ENCODE peak calls at places on chromosomes 5 and 9, in six cellular contexts. D is fibroblast of pulmonary artery; B is NCI-H460; H is HFFc6; O is transverse colon; X is activated T-cell treated with anti-CD3 and anti-CD28 coated beads, Interleukin-2, amount 50 U/mL, for 48 hours. T is an unnamed sample.

GRCh38 chr9:95641591-95641990 is 124.8 kb upstream of the PTCH1 start:
- DNase-seq in O (no peak), D (peak; percentile 6), H (no peak), B (no peak), X (no peak), T (no peak)

GRCh38 chr5:14739538-14739937 is 75.0 kb downstream of the OTULIN start:
- DNase-seq in D (peak; percentile 60), O (no peak), B (no peak), X (no peak), H (peak; percentile 73), T (no peak)

GRCh38 chr9:17018001-17018491 is 116.8 kb upstream of the CNTLN start:
- DNase-seq in D (peak; percentile 16), H (peak; percentile 88), X (no peak), O (no peak), B (no peak), T (no peak)

GRCh38 chr5:124760608-124761390 is 14.4 kb upstream of the ZNF608 start:
- DNase-seq in X (no peak), O (no peak), D (no peak), B (no peak), H (no peak), T (no peak)

GRCh38 chr5:80408976-80409926 is 1.4 kb downstream of the ZFYVE16 start:
- DNase-seq in B (peak; percentile 8), O (no peak), H (no peak), X (no peak), D (peak; percentile 26), T (no peak)

GRCh38 chr5:172886974-172887491 is 53.0 kb downstream of the ERGIC1 start:
- DNase-seq in H (peak; percentile 95), D (peak; percentile 99), B (peak; percentile 46), X (no peak), O (peak; percentile 53), T (no peak)

GRCh38 chr9:126494746-126495145 is 119.0 kb upstream of the LMX1B start:
- DNase-seq in H (no peak), X (no peak), D (no peak), O (no peak), B (no peak), T (no peak)

GRCh38 chr5:158553195-158553945 is 546.3 kb downstream of the EBF1 start:
- DNase-seq in H (no peak), X (no peak), B (no peak), D (no peak), O (no peak), T (no peak)

GRCh38 chr5:16489322-16489791 is 23.8 kb upstream of the ZNF622 start:
- DNase-seq in O (no peak), D (peak; percentile 69), B (peak; percentile 55), X (no peak), H (peak; percentile 60), T (no peak)

GRCh38 chr9:546797-547223 is 294.7 kb upstream of the DMRT1 start:
- DNase-seq in X (no peak), H (peak; percentile 13), D (peak; percentile 69), B (no peak), O (no peak), T (no peak)

GRCh38 chr5:116396700-116397099 is 177.9 kb downstream of the SEMA6A start:
- DNase-seq in H (no peak), B (no peak), X (no peak), D (no peak), O (no peak), T (no peak)

GRCh38 chr9:97470076-97470475 is 31.4 kb upstream of the TMOD1 start:
- DNase-seq in O (no peak), X (no peak), B (no peak), D (no peak), H (no peak), T (no peak)

GRCh38 chr9:89601306-89601705 is 3.5 kb upstream of the GADD45G start:
- DNase-seq in B (no peak), O (no peak), H (no peak), X (no peak), D (no peak), T (peak; percentile 14)

GRCh38 chr5:9519537-9519936 is 26.3 kb downstream of the SEMA5A start:
- DNase-seq in O (no peak), X (no peak), H (no peak), B (no peak), D (peak; percentile 79), T (no peak)

GRCh38 chr9:72292184-72292787 is 72.7 kb downstream of the ZFAND5 start:
- DNase-seq in D (peak; percentile 72), B (peak; percentile 58), O (no peak), H (peak; percentile 35), X (no peak), T (no peak)

GRCh38 chr9:8106362-8106761 is 306.8 kb upstream of the DMAC1 start:
- DNase-seq in X (no peak), B (no peak), O (no peak), H (no peak), D (no peak), T (no peak)

GRCh38 chr5:16733597-16733996 is 116.8 kb upstream of the RETREG1 start:
- DNase-seq in X (no peak), B (no peak), D (no peak), O (no peak), H (no peak), T (no peak)

GRCh38 chr5:180097163-180097894 is 25.8 kb upstream of the RNF130 start:
- DNase-seq in X (no peak), H (no peak), O (no peak), B (no peak), D (no peak), T (peak; percentile 39)

GRCh38 chr9:20462410-20462809 is 159.9 kb downstream of the MLLT3 start:
- DNase-seq in H (no peak), D (no peak), O (no peak), X (no peak), B (no peak), T (no peak)

T was measured in Peyer's patch.